ENCODE peak calls at places on chromosome X, in four cellular contexts. G, Y, Q and T are unnamed samples.

GRCh38 chrX:57817302-57817701 is 93.0 kb downstream of the ZXDA start:
- DNase-seq in G (no peak), Y (peak; percentile 2), Q (peak; percentile 0), T (no peak)

GRCh38 chrX:20456971-20457370 is 190.3 kb upstream of the RPS6KA3 start:
- DNase-seq in G (no peak), Y (no peak), Q (no peak), T (no peak)

GRCh38 chrX:110108381-110108796 is 105.5 kb downstream of the TMEM164 start:
- DNase-seq in G (no peak), Y (peak; percentile 29), Q (no peak), T (no peak)

GRCh38 chrX:9628779-9629493 is 136.7 kb downstream of the GPR143 start:
- DNase-seq in G (no peak), Y (no peak), Q (no peak), T (no peak)

GRCh38 chrX:8960809-8961413 is 73.0 kb downstream of the FAM9B start:
- DNase-seq in G (no peak), Y (no peak), Q (no peak), T (no peak)

GRCh38 chrX:71439420-71439819 is 73.3 kb downstream of the TAF1 start:
- DNase-seq in G (no peak), Y (no peak), Q (no peak), T (no peak)

GRCh38 chrX:154375156-154375504 is 696 bp upstream of the FLNA start:
- DNase-seq in G (no peak), Y (no peak), Q (no peak), T (no peak)

GRCh38 chrX:134718329-134719317 is 60.4 kb upstream of the PLAC1 start:
- DNase-seq in G (no peak), Y (peak; percentile 94), Q (no peak), T (peak; percentile 74)

GRCh38 chrX:8091526-8091925 is 79.5 kb downstream of the VCX2 start:
- DNase-seq in G (no peak), Y (no peak), Q (no peak), T (no peak)

GRCh38 chrX:45712067-45712466 is 511.4 kb upstream of the DIPK2B start:
- DNase-seq in G (no peak), Y (peak; percentile 71), Q (no peak), T (no peak)

GRCh38 chrX:40127052-40127451 is 29.3 kb upstream of the BCOR start:
- DNase-seq in G (no peak), Y (no peak), Q (no peak), T (no peak)

GRCh38 chrX:30618160-30618765 is 35.0 kb upstream of the GK start:
- DNase-seq in G (peak; percentile 16), Y (peak; percentile 7), Q (no peak), T (no peak)

GRCh38 chrX:68647156-68647957 is at the start of gene STARD8:
- DNase-seq in G (peak; percentile 54), Y (peak; percentile 42), Q (no peak), T (peak; percentile 41)

GRCh38 chrX:40297949-40298539 is 200.3 kb upstream of the BCOR start:
- DNase-seq in G (no peak), Y (no peak), Q (no peak), T (no peak)

GRCh38 chrX:151722241-151722846 is 6.5 kb downstream of the FATE1 start:
- DNase-seq in G (peak; percentile 71), Y (peak; percentile 31), Q (peak; percentile 46), T (peak; percentile 67)

GRCh38 chrX:2710041-2710471 is 19.0 kb downstream of the CD99 start:
- DNase-seq in G (no peak), Y (peak; percentile 77), Q (no peak), T (no peak)

GRCh38 chrX:23756165-23756564 is 13.1 kb upstream of the ACOT9 start:
- DNase-seq in G (peak; percentile 56), Y (peak; percentile 58), Q (peak; percentile 31), T (peak; percentile 57)

GRCh38 chrX:30308263-30309138 is 689 bp downstream of the NR0B1 start:
- DNase-seq in G (peak; percentile 42), Y (no peak), Q (peak; percentile 10), T (peak; percentile 35)

GRCh38 chrX:4043951-4044350 is 330.5 kb upstream of the PRKX start:
- DNase-seq in G (no peak), Y (no peak), Q (peak; percentile 46), T (no peak)